ENCODE peak calls at places on chromosomes 2 and 18, in ten cellular contexts. One of them, this sample, is unnamed.

GRCh38 chr2:178234648-178235047 is 40.3 kb downstream of the OSBPL6 start:
- DNase-seq in stimulated activated CD4-positive, alpha-beta T cell treated with anti-CD3 and anti-CD28 coated beads, TNF-alpha, amount 100 ng/mL, for 24 hours: no peak
- DNase-seq in hypothalamus: no peak
- DNase-seq in stimulated activated CD8-positive, alpha-beta memory T cell treated with anti-CD3 and anti-CD28 coated beads, Interleukin-2, amount 100 ng/mL, for 48 hours: no peak
- DNase-seq in activated T-cell treated with anti-CD3 and anti-CD28 coated beads, Interleukin-2, amount 50 U/mL, for 72 hours: no peak
- DNase-seq in Kasumi-1: no peak
- DNase-seq in activated CD4-positive, alpha-beta T cell treated with anti-CD3 and anti-CD28 coated beads for 4 hours: no peak
- DNase-seq in effector memory CD4-positive, alpha-beta T cell: no peak
- DNase-seq in HTR-8/SVneo: no peak
- DNase-seq in aorta: no peak
- DNase-seq in this sample: no peak

GRCh38 chr2:127423476-127423840 is 5.2 kb downstream of the PROC start:
- DNase-seq in hypothalamus: no peak
- DNase-seq in effector memory CD4-positive, alpha-beta T cell: no peak
- DNase-seq in Kasumi-1: no peak
- DNase-seq in activated T-cell treated with anti-CD3 and anti-CD28 coated beads, Interleukin-2, amount 50 U/mL, for 72 hours: no peak
- DNase-seq in activated CD4-positive, alpha-beta T cell treated with anti-CD3 and anti-CD28 coated beads for 4 hours: no peak
- DNase-seq in stimulated activated CD8-positive, alpha-beta memory T cell treated with anti-CD3 and anti-CD28 coated beads, Interleukin-2, amount 100 ng/mL, for 48 hours: no peak
- DNase-seq in aorta: no peak
- DNase-seq in stimulated activated CD4-positive, alpha-beta T cell treated with anti-CD3 and anti-CD28 coated beads, TNF-alpha, amount 100 ng/mL, for 24 hours: no peak
- DNase-seq in HTR-8/SVneo: peak; percentile 25
- DNase-seq in this sample: no peak

GRCh38 chr2:67294218-67294617 is 102.9 kb upstream of the ETAA1 start:
- DNase-seq in stimulated activated CD8-positive, alpha-beta memory T cell treated with anti-CD3 and anti-CD28 coated beads, Interleukin-2, amount 100 ng/mL, for 48 hours: no peak
- DNase-seq in hypothalamus: no peak
- DNase-seq in Kasumi-1: no peak
- DNase-seq in stimulated activated CD4-positive, alpha-beta T cell treated with anti-CD3 and anti-CD28 coated beads, TNF-alpha, amount 100 ng/mL, for 24 hours: no peak
- DNase-seq in aorta: no peak
- DNase-seq in effector memory CD4-positive, alpha-beta T cell: no peak
- DNase-seq in activated CD4-positive, alpha-beta T cell treated with anti-CD3 and anti-CD28 coated beads for 4 hours: no peak
- DNase-seq in activated T-cell treated with anti-CD3 and anti-CD28 coated beads, Interleukin-2, amount 50 U/mL, for 72 hours: no peak
- DNase-seq in HTR-8/SVneo: no peak
- DNase-seq in this sample: no peak

GRCh38 chr2:44237221-44237620 is 38.1 kb upstream of the SLC3A1 start:
- DNase-seq in stimulated activated CD8-positive, alpha-beta memory T cell treated with anti-CD3 and anti-CD28 coated beads, Interleukin-2, amount 100 ng/mL, for 48 hours: no peak
- DNase-seq in stimulated activated CD4-positive, alpha-beta T cell treated with anti-CD3 and anti-CD28 coated beads, TNF-alpha, amount 100 ng/mL, for 24 hours: no peak
- DNase-seq in activated T-cell treated with anti-CD3 and anti-CD28 coated beads, Interleukin-2, amount 50 U/mL, for 72 hours: peak; percentile 11
- DNase-seq in hypothalamus: no peak
- DNase-seq in Kasumi-1: no peak
- DNase-seq in activated CD4-positive, alpha-beta T cell treated with anti-CD3 and anti-CD28 coated beads for 4 hours: peak; percentile 13
- DNase-seq in aorta: no peak
- DNase-seq in effector memory CD4-positive, alpha-beta T cell: no peak
- DNase-seq in HTR-8/SVneo: no peak
- DNase-seq in this sample: no peak

GRCh38 chr2:111121873-111122630 is 1.3 kb downstream of the BCL2L11 start:
- DNase-seq in stimulated activated CD8-positive, alpha-beta memory T cell treated with anti-CD3 and anti-CD28 coated beads, Interleukin-2, amount 100 ng/mL, for 48 hours: peak; percentile 73
- DNase-seq in hypothalamus: peak; percentile 62
- DNase-seq in stimulated activated CD4-positive, alpha-beta T cell treated with anti-CD3 and anti-CD28 coated beads, TNF-alpha, amount 100 ng/mL, for 24 hours: no peak
- DNase-seq in aorta: peak; percentile 95
- DNase-seq in activated T-cell treated with anti-CD3 and anti-CD28 coated beads, Interleukin-2, amount 50 U/mL, for 72 hours: peak; percentile 92
- DNase-seq in activated CD4-positive, alpha-beta T cell treated with anti-CD3 and anti-CD28 coated beads for 4 hours: peak; percentile 69
- DNase-seq in Kasumi-1: peak; percentile 48
- DNase-seq in HTR-8/SVneo: peak; percentile 82
- DNase-seq in effector memory CD4-positive, alpha-beta T cell: peak; percentile 72
- DNase-seq in this sample: peak; percentile 94

GRCh38 chr2:200353873-200354272 is 47.4 kb downstream of the SPATS2L start:
- DNase-seq in Kasumi-1: no peak
- DNase-seq in aorta: no peak
- DNase-seq in stimulated activated CD8-positive, alpha-beta memory T cell treated with anti-CD3 and anti-CD28 coated beads, Interleukin-2, amount 100 ng/mL, for 48 hours: no peak
- DNase-seq in activated CD4-positive, alpha-beta T cell treated with anti-CD3 and anti-CD28 coated beads for 4 hours: no peak
- DNase-seq in stimulated activated CD4-positive, alpha-beta T cell treated with anti-CD3 and anti-CD28 coated beads, TNF-alpha, amount 100 ng/mL, for 24 hours: no peak
- DNase-seq in activated T-cell treated with anti-CD3 and anti-CD28 coated beads, Interleukin-2, amount 50 U/mL, for 72 hours: no peak
- DNase-seq in hypothalamus: no peak
- DNase-seq in effector memory CD4-positive, alpha-beta T cell: no peak
- DNase-seq in HTR-8/SVneo: no peak
- DNase-seq in this sample: no peak

GRCh38 chr2:23905155-23905554 is 21.8 kb downstream of the ATAD2B start:
- DNase-seq in hypothalamus: no peak
- DNase-seq in Kasumi-1: peak; percentile 16
- DNase-seq in effector memory CD4-positive, alpha-beta T cell: no peak
- DNase-seq in activated T-cell treated with anti-CD3 and anti-CD28 coated beads, Interleukin-2, amount 50 U/mL, for 72 hours: no peak
- DNase-seq in activated CD4-positive, alpha-beta T cell treated with anti-CD3 and anti-CD28 coated beads for 4 hours: no peak
- DNase-seq in HTR-8/SVneo: no peak
- DNase-seq in stimulated activated CD8-positive, alpha-beta memory T cell treated with anti-CD3 and anti-CD28 coated beads, Interleukin-2, amount 100 ng/mL, for 48 hours: no peak
- DNase-seq in aorta: no peak
- DNase-seq in stimulated activated CD4-positive, alpha-beta T cell treated with anti-CD3 and anti-CD28 coated beads, TNF-alpha, amount 100 ng/mL, for 24 hours: no peak
- DNase-seq in this sample: peak; percentile 54

GRCh38 chr2:210086292-210086691 is 83.9 kb downstream of the RPE start:
- DNase-seq in aorta: no peak
- DNase-seq in stimulated activated CD4-positive, alpha-beta T cell treated with anti-CD3 and anti-CD28 coated beads, TNF-alpha, amount 100 ng/mL, for 24 hours: no peak
- DNase-seq in activated T-cell treated with anti-CD3 and anti-CD28 coated beads, Interleukin-2, amount 50 U/mL, for 72 hours: no peak
- DNase-seq in Kasumi-1: no peak
- DNase-seq in effector memory CD4-positive, alpha-beta T cell: no peak
- DNase-seq in activated CD4-positive, alpha-beta T cell treated with anti-CD3 and anti-CD28 coated beads for 4 hours: no peak
- DNase-seq in HTR-8/SVneo: no peak
- DNase-seq in stimulated activated CD8-positive, alpha-beta memory T cell treated with anti-CD3 and anti-CD28 coated beads, Interleukin-2, amount 100 ng/mL, for 48 hours: no peak
- DNase-seq in hypothalamus: no peak
- DNase-seq in this sample: peak; percentile 6

GRCh38 chr18:58871514-58872490 is 7.1 kb downstream of the ZNF532 start:
- DNase-seq in HTR-8/SVneo: no peak
- DNase-seq in hypothalamus: no peak
- DNase-seq in stimulated activated CD8-positive, alpha-beta memory T cell treated with anti-CD3 and anti-CD28 coated beads, Interleukin-2, amount 100 ng/mL, for 48 hours: no peak
- DNase-seq in stimulated activated CD4-positive, alpha-beta T cell treated with anti-CD3 and anti-CD28 coated beads, TNF-alpha, amount 100 ng/mL, for 24 hours: no peak
- DNase-seq in activated CD4-positive, alpha-beta T cell treated with anti-CD3 and anti-CD28 coated beads for 4 hours: no peak
- DNase-seq in aorta: no peak
- DNase-seq in Kasumi-1: no peak
- DNase-seq in effector memory CD4-positive, alpha-beta T cell: no peak
- DNase-seq in activated T-cell treated with anti-CD3 and anti-CD28 coated beads, Interleukin-2, amount 50 U/mL, for 72 hours: no peak
- DNase-seq in this sample: no peak

GRCh38 chr2:240636563-240637115 is 11.4 kb downstream of the GPR35 start:
- DNase-seq in stimulated activated CD8-positive, alpha-beta memory T cell treated with anti-CD3 and anti-CD28 coated beads, Interleukin-2, amount 100 ng/mL, for 48 hours: no peak
- DNase-seq in HTR-8/SVneo: no peak
- DNase-seq in stimulated activated CD4-positive, alpha-beta T cell treated with anti-CD3 and anti-CD28 coated beads, TNF-alpha, amount 100 ng/mL, for 24 hours: no peak
- DNase-seq in Kasumi-1: no peak
- DNase-seq in hypothalamus: no peak
- DNase-seq in activated CD4-positive, alpha-beta T cell treated with anti-CD3 and anti-CD28 coated beads for 4 hours: no peak
- DNase-seq in effector memory CD4-positive, alpha-beta T cell: no peak
- DNase-seq in aorta: peak; percentile 54
- DNase-seq in activated T-cell treated with anti-CD3 and anti-CD28 coated beads, Interleukin-2, amount 50 U/mL, for 72 hours: no peak
- DNase-seq in this sample: no peak

GRCh38 chr18:12336887-12337286 is 28.8 kb downstream of the TUBB6 start:
- DNase-seq in HTR-8/SVneo: peak; percentile 10
- DNase-seq in stimulated activated CD4-positive, alpha-beta T cell treated with anti-CD3 and anti-CD28 coated beads, TNF-alpha, amount 100 ng/mL, for 24 hours: no peak
- DNase-seq in stimulated activated CD8-positive, alpha-beta memory T cell treated with anti-CD3 and anti-CD28 coated beads, Interleukin-2, amount 100 ng/mL, for 48 hours: no peak
- DNase-seq in aorta: no peak
- DNase-seq in activated CD4-positive, alpha-beta T cell treated with anti-CD3 and anti-CD28 coated beads for 4 hours: no peak
- DNase-seq in effector memory CD4-positive, alpha-beta T cell: no peak
- DNase-seq in hypothalamus: no peak
- DNase-seq in Kasumi-1: no peak
- DNase-seq in activated T-cell treated with anti-CD3 and anti-CD28 coated beads, Interleukin-2, amount 50 U/mL, for 72 hours: no peak
- DNase-seq in this sample: peak; percentile 60

GRCh38 chr2:161238559-161239415 is 69.4 kb upstream of the PSMD14 start:
- DNase-seq in stimulated activated CD4-positive, alpha-beta T cell treated with anti-CD3 and anti-CD28 coated beads, TNF-alpha, amount 100 ng/mL, for 24 hours: no peak
- DNase-seq in Kasumi-1: peak; percentile 64
- DNase-seq in activated CD4-positive, alpha-beta T cell treated with anti-CD3 and anti-CD28 coated beads for 4 hours: peak; percentile 54
- DNase-seq in aorta: peak; percentile 89
- DNase-seq in stimulated activated CD8-positive, alpha-beta memory T cell treated with anti-CD3 and anti-CD28 coated beads, Interleukin-2, amount 100 ng/mL, for 48 hours: peak; percentile 32
- DNase-seq in HTR-8/SVneo: peak; percentile 17
- DNase-seq in activated T-cell treated with anti-CD3 and anti-CD28 coated beads, Interleukin-2, amount 50 U/mL, for 72 hours: peak; percentile 66
- DNase-seq in hypothalamus: peak; percentile 43
- DNase-seq in effector memory CD4-positive, alpha-beta T cell: peak; percentile 42
- DNase-seq in this sample: peak; percentile 71

GRCh38 chr2:211157856-211158463 is 601.6 kb downstream of the CPS1 start:
- DNase-seq in effector memory CD4-positive, alpha-beta T cell: peak; percentile 28
- DNase-seq in stimulated activated CD4-positive, alpha-beta T cell treated with anti-CD3 and anti-CD28 coated beads, TNF-alpha, amount 100 ng/mL, for 24 hours: peak; percentile 32
- DNase-seq in activated T-cell treated with anti-CD3 and anti-CD28 coated beads, Interleukin-2, amount 50 U/mL, for 72 hours: peak; percentile 68
- DNase-seq in activated CD4-positive, alpha-beta T cell treated with anti-CD3 and anti-CD28 coated beads for 4 hours: peak; percentile 54
- DNase-seq in HTR-8/SVneo: peak; percentile 17
- DNase-seq in aorta: peak; percentile 89
- DNase-seq in Kasumi-1: peak; percentile 47
- DNase-seq in stimulated activated CD8-positive, alpha-beta memory T cell treated with anti-CD3 and anti-CD28 coated beads, Interleukin-2, amount 100 ng/mL, for 48 hours: peak; percentile 47
- DNase-seq in hypothalamus: peak; percentile 8
- DNase-seq in this sample: peak; percentile 62

GRCh38 chr18:3923750-3924149 is 473.8 kb downstream of the TGIF1 start:
- DNase-seq in effector memory CD4-positive, alpha-beta T cell: no peak
- DNase-seq in HTR-8/SVneo: no peak
- DNase-seq in hypothalamus: no peak
- DNase-seq in stimulated activated CD4-positive, alpha-beta T cell treated with anti-CD3 and anti-CD28 coated beads, TNF-alpha, amount 100 ng/mL, for 24 hours: no peak
- DNase-seq in activated CD4-positive, alpha-beta T cell treated with anti-CD3 and anti-CD28 coated beads for 4 hours: no peak
- DNase-seq in Kasumi-1: no peak
- DNase-seq in activated T-cell treated with anti-CD3 and anti-CD28 coated beads, Interleukin-2, amount 50 U/mL, for 72 hours: no peak
- DNase-seq in stimulated activated CD8-positive, alpha-beta memory T cell treated with anti-CD3 and anti-CD28 coated beads, Interleukin-2, amount 100 ng/mL, for 48 hours: no peak
- DNase-seq in aorta: no peak
- DNase-seq in this sample: peak; percentile 23

This sample was measured in Daoy.